ENCODE peak calls at places on chromosomes 6 and 20, in nine cellular contexts. One of them, this sample, is unnamed.

GRCh38 chr20:41364967-41365765 is 1.5 kb downstream of the EMILIN3 start:
- DNase-seq in Peyer's patch: no peak
- DNase-seq in activated T-cell treated with anti-CD3 and anti-CD28 coated beads, Interleukin-2, amount 50 U/mL, for 72 hours: no peak
- DNase-seq in activated CD8-positive, alpha-beta T cell treated with anti-CD3 and anti-CD28 coated beads for 36 hours: no peak
- DNase-seq in naive B cell: no peak
- DNase-seq in HEK293T: no peak
- DNase-seq in activated naive CD4-positive, alpha-beta T cell treated with anti-CD3 and anti-CD28 coated beads for 36 hours: no peak
- DNase-seq in GM12892: no peak
- DNase-seq in HTR-8/SVneo: no peak
- DNase-seq in this sample: no peak

GRCh38 chr20:8293791-8294190 is 161.7 kb downstream of the PLCB1 start:
- DNase-seq in activated T-cell treated with anti-CD3 and anti-CD28 coated beads, Interleukin-2, amount 50 U/mL, for 72 hours: no peak
- DNase-seq in activated CD8-positive, alpha-beta T cell treated with anti-CD3 and anti-CD28 coated beads for 36 hours: no peak
- DNase-seq in GM12892: no peak
- DNase-seq in activated naive CD4-positive, alpha-beta T cell treated with anti-CD3 and anti-CD28 coated beads for 36 hours: no peak
- DNase-seq in Peyer's patch: no peak
- DNase-seq in HEK293T: no peak
- DNase-seq in HTR-8/SVneo: no peak
- DNase-seq in naive B cell: no peak
- DNase-seq in this sample: no peak

GRCh38 chr20:36482044-36482473 is 59.3 kb upstream of the MYL9 start:
- DNase-seq in naive B cell: no peak
- DNase-seq in HEK293T: no peak
- DNase-seq in HTR-8/SVneo: no peak
- DNase-seq in Peyer's patch: no peak
- DNase-seq in activated T-cell treated with anti-CD3 and anti-CD28 coated beads, Interleukin-2, amount 50 U/mL, for 72 hours: no peak
- DNase-seq in activated naive CD4-positive, alpha-beta T cell treated with anti-CD3 and anti-CD28 coated beads for 36 hours: no peak
- DNase-seq in activated CD8-positive, alpha-beta T cell treated with anti-CD3 and anti-CD28 coated beads for 36 hours: no peak
- DNase-seq in GM12892: no peak
- DNase-seq in this sample: no peak

GRCh38 chr20:45465492-45466266 is 3.9 kb upstream of the WFDC2 start:
- DNase-seq in HEK293T: no peak
- DNase-seq in activated naive CD4-positive, alpha-beta T cell treated with anti-CD3 and anti-CD28 coated beads for 36 hours: no peak
- DNase-seq in HTR-8/SVneo: no peak
- DNase-seq in GM12892: no peak
- DNase-seq in naive B cell: no peak
- DNase-seq in activated T-cell treated with anti-CD3 and anti-CD28 coated beads, Interleukin-2, amount 50 U/mL, for 72 hours: no peak
- DNase-seq in activated CD8-positive, alpha-beta T cell treated with anti-CD3 and anti-CD28 coated beads for 36 hours: no peak
- DNase-seq in Peyer's patch: no peak
- DNase-seq in this sample: no peak

GRCh38 chr20:39960522-39961420 is 728.3 kb downstream of the MAFB start:
- DNase-seq in HEK293T: peak
- DNase-seq in activated T-cell treated with anti-CD3 and anti-CD28 coated beads, Interleukin-2, amount 50 U/mL, for 72 hours: no peak
- DNase-seq in GM12892: no peak
- DNase-seq in HTR-8/SVneo: no peak
- DNase-seq in naive B cell: no peak
- DNase-seq in activated naive CD4-positive, alpha-beta T cell treated with anti-CD3 and anti-CD28 coated beads for 36 hours: no peak
- DNase-seq in Peyer's patch: no peak
- DNase-seq in activated CD8-positive, alpha-beta T cell treated with anti-CD3 and anti-CD28 coated beads for 36 hours: no peak
- DNase-seq in this sample: no peak

GRCh38 chr6:35128496-35128895 is 12.6 kb downstream of the TCP11 start:
- DNase-seq in activated CD8-positive, alpha-beta T cell treated with anti-CD3 and anti-CD28 coated beads for 36 hours: no peak
- DNase-seq in HTR-8/SVneo: no peak
- DNase-seq in activated T-cell treated with anti-CD3 and anti-CD28 coated beads, Interleukin-2, amount 50 U/mL, for 72 hours: no peak
- DNase-seq in activated naive CD4-positive, alpha-beta T cell treated with anti-CD3 and anti-CD28 coated beads for 36 hours: no peak
- DNase-seq in HEK293T: no peak
- DNase-seq in naive B cell: no peak
- DNase-seq in GM12892: no peak
- DNase-seq in Peyer's patch: no peak
- DNase-seq in this sample: peak

GRCh38 chr20:21388566-21388965 is 8.8 kb downstream of the NKX2-4 start:
- DNase-seq in HTR-8/SVneo: no peak
- DNase-seq in activated T-cell treated with anti-CD3 and anti-CD28 coated beads, Interleukin-2, amount 50 U/mL, for 72 hours: no peak
- DNase-seq in activated CD8-positive, alpha-beta T cell treated with anti-CD3 and anti-CD28 coated beads for 36 hours: no peak
- DNase-seq in HEK293T: no peak
- DNase-seq in GM12892: no peak
- DNase-seq in activated naive CD4-positive, alpha-beta T cell treated with anti-CD3 and anti-CD28 coated beads for 36 hours: no peak
- DNase-seq in Peyer's patch: no peak
- DNase-seq in naive B cell: no peak
- DNase-seq in this sample: no peak

GRCh38 chr6:149449054-149449453 is 35.8 kb downstream of the ZC3H12D start:
- DNase-seq in HTR-8/SVneo: no peak
- DNase-seq in GM12892: no peak
- DNase-seq in activated naive CD4-positive, alpha-beta T cell treated with anti-CD3 and anti-CD28 coated beads for 36 hours: peak
- DNase-seq in activated CD8-positive, alpha-beta T cell treated with anti-CD3 and anti-CD28 coated beads for 36 hours: no peak
- DNase-seq in HEK293T: no peak
- DNase-seq in naive B cell: no peak
- DNase-seq in Peyer's patch: no peak
- DNase-seq in activated T-cell treated with anti-CD3 and anti-CD28 coated beads, Interleukin-2, amount 50 U/mL, for 72 hours: no peak
- DNase-seq in this sample: no peak

GRCh38 chr6:113184736-113185135 is 672.4 kb upstream of the MARCKS start:
- DNase-seq in GM12892: no peak
- DNase-seq in HTR-8/SVneo: no peak
- DNase-seq in activated T-cell treated with anti-CD3 and anti-CD28 coated beads, Interleukin-2, amount 50 U/mL, for 72 hours: no peak
- DNase-seq in activated naive CD4-positive, alpha-beta T cell treated with anti-CD3 and anti-CD28 coated beads for 36 hours: no peak
- DNase-seq in HEK293T: no peak
- DNase-seq in Peyer's patch: no peak
- DNase-seq in naive B cell: no peak
- DNase-seq in activated CD8-positive, alpha-beta T cell treated with anti-CD3 and anti-CD28 coated beads for 36 hours: no peak
- DNase-seq in this sample: no peak

GRCh38 chr20:16801919-16802651 is 53.9 kb downstream of the OTOR start:
- DNase-seq in naive B cell: peak
- DNase-seq in activated naive CD4-positive, alpha-beta T cell treated with anti-CD3 and anti-CD28 coated beads for 36 hours: peak
- DNase-seq in activated T-cell treated with anti-CD3 and anti-CD28 coated beads, Interleukin-2, amount 50 U/mL, for 72 hours: peak
- DNase-seq in HTR-8/SVneo: peak
- DNase-seq in activated CD8-positive, alpha-beta T cell treated with anti-CD3 and anti-CD28 coated beads for 36 hours: peak
- DNase-seq in Peyer's patch: peak
- DNase-seq in HEK293T: peak
- DNase-seq in GM12892: no peak
- DNase-seq in this sample: no peak

GRCh38 chr6:149423946-149424440 is 23.9 kb downstream of the SUMO4 start:
- DNase-seq in activated CD8-positive, alpha-beta T cell treated with anti-CD3 and anti-CD28 coated beads for 36 hours: no peak
- DNase-seq in HEK293T: no peak
- DNase-seq in Peyer's patch: no peak
- DNase-seq in activated T-cell treated with anti-CD3 and anti-CD28 coated beads, Interleukin-2, amount 50 U/mL, for 72 hours: no peak
- DNase-seq in HTR-8/SVneo: no peak
- DNase-seq in naive B cell: no peak
- DNase-seq in GM12892: no peak
- DNase-seq in activated naive CD4-positive, alpha-beta T cell treated with anti-CD3 and anti-CD28 coated beads for 36 hours: no peak
- DNase-seq in this sample: no peak

GRCh38 chr20:22916121-22916842 is 118.8 kb upstream of the SSTR4 start:
- DNase-seq in HEK293T: no peak
- DNase-seq in HTR-8/SVneo: no peak
- DNase-seq in Peyer's patch: no peak
- DNase-seq in activated CD8-positive, alpha-beta T cell treated with anti-CD3 and anti-CD28 coated beads for 36 hours: no peak
- DNase-seq in activated T-cell treated with anti-CD3 and anti-CD28 coated beads, Interleukin-2, amount 50 U/mL, for 72 hours: no peak
- DNase-seq in GM12892: no peak
- DNase-seq in activated naive CD4-positive, alpha-beta T cell treated with anti-CD3 and anti-CD28 coated beads for 36 hours: no peak
- DNase-seq in naive B cell: no peak
- DNase-seq in this sample: no peak

GRCh38 chr6:84258268-84258667 is 30.8 kb upstream of the CEP162 start:
- DNase-seq in HEK293T: no peak
- DNase-seq in naive B cell: no peak
- DNase-seq in activated naive CD4-positive, alpha-beta T cell treated with anti-CD3 and anti-CD28 coated beads for 36 hours: no peak
- DNase-seq in GM12892: no peak
- DNase-seq in HTR-8/SVneo: no peak
- DNase-seq in Peyer's patch: no peak
- DNase-seq in activated CD8-positive, alpha-beta T cell treated with anti-CD3 and anti-CD28 coated beads for 36 hours: no peak
- DNase-seq in activated T-cell treated with anti-CD3 and anti-CD28 coated beads, Interleukin-2, amount 50 U/mL, for 72 hours: no peak
- DNase-seq in this sample: no peak

GRCh38 chr6:119020597-119021561 is 57.6 kb downstream of the FAM184A start:
- DNase-seq in activated T-cell treated with anti-CD3 and anti-CD28 coated beads, Interleukin-2, amount 50 U/mL, for 72 hours: no peak
- DNase-seq in HEK293T: no peak
- DNase-seq in activated CD8-positive, alpha-beta T cell treated with anti-CD3 and anti-CD28 coated beads for 36 hours: no peak
- DNase-seq in activated naive CD4-positive, alpha-beta T cell treated with anti-CD3 and anti-CD28 coated beads for 36 hours: no peak
- DNase-seq in GM12892: no peak
- DNase-seq in HTR-8/SVneo: no peak
- DNase-seq in naive B cell: no peak
- DNase-seq in Peyer's patch: no peak
- DNase-seq in this sample: no peak

GRCh38 chr20:31560094-31560899 is 44.8 kb upstream of the ID1 start:
- DNase-seq in HTR-8/SVneo: peak
- DNase-seq in activated T-cell treated with anti-CD3 and anti-CD28 coated beads, Interleukin-2, amount 50 U/mL, for 72 hours: peak
- DNase-seq in activated CD8-positive, alpha-beta T cell treated with anti-CD3 and anti-CD28 coated beads for 36 hours: peak
- DNase-seq in GM12892: peak
- DNase-seq in HEK293T: peak
- DNase-seq in Peyer's patch: peak
- DNase-seq in naive B cell: peak
- DNase-seq in activated naive CD4-positive, alpha-beta T cell treated with anti-CD3 and anti-CD28 coated beads for 36 hours: peak
- DNase-seq in this sample: no peak